ENCODE peak calls at places on chromosomes 2 and 18, in five cellular contexts. T is activated CD4-positive, alpha-beta T cell treated with anti-CD3 and anti-CD28 coated beads, Interleukin-2, amount 50 U/mL, for 1 hour; G is NCI-H1092; P is activated naive CD8-positive, alpha-beta T cell treated with anti-CD3 and anti-CD28 coated beads, Interleukin-2, amount 50 U/mL, for 24 hours; O is neural progenitor cell. U is an unnamed sample.

GRCh38 chr2:221502270-221502973 is 69.7 kb downstream of the EPHA4 start:
- DNase-seq in P (no peak), O (no peak), T (no peak), G (no peak), U (no peak)

GRCh38 chr2:97919858-97920257 is 75.9 kb downstream of the TMEM131 start:
- DNase-seq in P (no peak), O (no peak), T (no peak), G (no peak), U (no peak)

GRCh38 chr2:30408961-30409387 is 38.1 kb upstream of the LCLAT1 start:
- DNase-seq in T (no peak), G (no peak), O (no peak), P (no peak), U (no peak)

GRCh38 chr18:59047992-59048363 is 91.7 kb upstream of the SEC11C start:
- DNase-seq in G (no peak), T (no peak), P (no peak), O (no peak), U (no peak)

GRCh38 chr18:3790702-3791101 is 340.7 kb downstream of the TGIF1 start:
- DNase-seq in T (no peak), O (no peak), G (no peak), P (no peak), U (no peak)

GRCh38 chr2:28172114-28172898 is 220.4 kb upstream of the FOSL2 start:
- DNase-seq in T (no peak), O (no peak), P (no peak), G (no peak), U (no peak)

GRCh38 chr2:62554440-62554839 is 48.4 kb upstream of the TMEM17 start:
- DNase-seq in G (no peak), O (no peak), P (no peak), T (no peak), U (no peak)

GRCh38 chr2:61520261-61520660 is 17.9 kb downstream of the XPO1 start:
- DNase-seq in T (no peak), G (no peak), P (no peak), O (no peak), U (no peak)

GRCh38 chr18:22670914-22671313 is 253.2 kb upstream of the CTAGE1 start:
- DNase-seq in T (no peak), G (no peak), P (no peak), O (no peak), U (no peak)

GRCh38 chr2:71798266-71799012 is 345.1 kb downstream of the DYSF start:
- DNase-seq in P (peak; percentile 12), O (peak; percentile 89), G (no peak), T (no peak), U (no peak)

GRCh38 chr2:199955007-199955338 is 318 bp downstream of the TYW5 start:
- DNase-seq in G (no peak), P (no peak), T (no peak), O (peak; percentile 59), U (no peak)

GRCh38 chr2:231489990-231490389 is 25.7 kb upstream of the NCL start:
- DNase-seq in P (peak; percentile 26), T (no peak), G (no peak), O (no peak), U (no peak)

GRCh38 chr2:111236027-111236426 is 115.3 kb downstream of the BCL2L11 start:
- DNase-seq in P (no peak), O (no peak), T (no peak), G (no peak), U (no peak)

GRCh38 chr18:8140841-8141501 is 468.3 kb upstream of the RAB12 start:
- DNase-seq in P (no peak), T (no peak), O (no peak), G (no peak), U (no peak)

GRCh38 chr2:68643011-68643873 is at the start of gene PROKR1:
- DNase-seq in O (peak; percentile 89), G (no peak), T (no peak), P (no peak), U (no peak)

GRCh38 chr18:25915907-25916306 is 174.5 kb downstream of the SS18 start:
- DNase-seq in O (no peak), G (no peak), T (no peak), P (no peak), U (no peak)

GRCh38 chr2:235523486-235524150 is 29.8 kb downstream of the AGAP1 start:
- DNase-seq in O (no peak), T (no peak), G (no peak), P (no peak), U (no peak)

GRCh38 chr2:98518106-98518505 is 73.4 kb downstream of the INPP4A start:
- DNase-seq in T (peak; percentile 59), O (peak; percentile 19), G (no peak), P (peak; percentile 53), U (peak; percentile 42)

GRCh38 chr2:103788875-103789715 is 1027.3 kb downstream of the TMEM182 start:
- DNase-seq in G (peak; percentile 54), O (peak; percentile 85), P (no peak), T (no peak), U (no peak)

GRCh38 chr2:54067851-54068375 is 47.5 kb upstream of the ACYP2 start:
- DNase-seq in P (no peak), O (no peak), T (no peak), G (no peak), U (no peak)

GRCh38 chr2:199457147-199458016 is at the start of gene SATB2:
- DNase-seq in T (no peak), P (peak; percentile 29), G (peak; percentile 53), O (peak; percentile 69), U (no peak)